ENCODE peak calls at places on chromosomes 1 and 21, in six cellular contexts. T is transverse colon, A is spleen, Q is sigmoid colon, J is body of pancreas, G is NB4. I is an unnamed sample.

GRCh38 chr1:62912028-62912638 is 128.2 kb downstream of the ATG4C start:
- DNase-seq in J (no peak), T (no peak), Q (no peak), A (no peak), G (peak), I (no peak)

GRCh38 chr21:44418108-44418875 is 37.0 kb upstream of the LRRC3 start:
- DNase-seq in Q (peak), A (peak), J (peak), G (no peak), T (no peak), I (no peak)

GRCh38 chr1:5898266-5898665 is 94.0 kb downstream of the NPHP4 start:
- DNase-seq in Q (no peak), T (no peak), A (peak), G (no peak), J (no peak), I (no peak)

GRCh38 chr1:203338335-203339036 is 12.4 kb downstream of the FMOD start:
- DNase-seq in G (peak), A (peak), T (peak), Q (peak), J (peak), I (peak)

GRCh38 chr1:88648706-88649105 is 35.4 kb upstream of the PKN2 start:
- DNase-seq in T (no peak), A (no peak), G (no peak), J (no peak), Q (no peak), I (no peak)

GRCh38 chr1:220810179-220810653 is 23.5 kb downstream of the MTARC1 start:
- DNase-seq in G (peak), Q (peak), J (peak), T (peak), A (peak), I (peak)

GRCh38 chr1:235019456-235019855 is 109.2 kb downstream of the TOMM20 start:
- DNase-seq in G (no peak), T (no peak), A (no peak), J (no peak), Q (peak), I (no peak)

GRCh38 chr1:15354580-15354965 is 55.1 kb upstream of the EFHD2 start:
- DNase-seq in A (no peak), J (no peak), T (no peak), Q (no peak), G (no peak), I (no peak)

GRCh38 chr1:220696863-220697231 is 6.7 kb downstream of the C1orf115 start:
- DNase-seq in Q (no peak), T (no peak), A (no peak), G (no peak), J (no peak), I (no peak)

GRCh38 chr1:94532077-94532476 is 9.5 kb downstream of the F3 start:
- DNase-seq in Q (no peak), G (no peak), T (no peak), A (no peak), J (no peak), I (no peak)

GRCh38 chr1:95728841-95729240 is 494.8 kb downstream of the RWDD3 start:
- DNase-seq in G (no peak), J (no peak), T (no peak), A (no peak), Q (no peak), I (no peak)

GRCh38 chr21:25607812-25608737 is 794 bp upstream of the MRPL39 start:
- DNase-seq in G (peak), Q (peak), A (peak), T (peak), J (peak), I (peak)

GRCh38 chr1:233518344-233518743 is 95.6 kb upstream of the KCNK1 start:
- DNase-seq in T (peak), J (peak), Q (no peak), G (peak), A (no peak), I (peak)

GRCh38 chr1:241356519-241357365 is at the start of gene RGS7:
- DNase-seq in Q (peak), A (peak), G (no peak), J (peak), T (peak), I (peak)

GRCh38 chr21:36610201-36610600 is 88.7 kb upstream of the SIM2 start:
- DNase-seq in Q (no peak), J (no peak), A (no peak), G (no peak), T (no peak), I (no peak)

GRCh38 chr1:211527888-211528287 is 35.9 kb upstream of the RD3 start:
- DNase-seq in A (no peak), Q (no peak), J (no peak), T (no peak), G (no peak), I (no peak)

GRCh38 chr1:113940365-113941244 is 11.5 kb downstream of the HIPK1 start:
- DNase-seq in T (peak), A (no peak), J (no peak), Q (no peak), G (peak), I (no peak)

GRCh38 chr1:164823486-164824279 is 264.7 kb downstream of the PBX1 start:
- DNase-seq in J (no peak), G (no peak), T (peak), Q (peak), A (no peak), I (no peak)

GRCh38 chr1:169959696-169960095 is 66.0 kb upstream of the SCYL3 start:
- DNase-seq in Q (no peak), T (no peak), G (no peak), J (no peak), A (no peak), I (no peak)

GRCh38 chr1:39204441-39205081 is at the start of gene MACF1:
- DNase-seq in A (no peak), Q (peak), T (peak), G (peak), J (no peak), I (peak)

GRCh38 chr1:182299728-182300581 is 91.6 kb downstream of the GLUL start:
- DNase-seq in G (peak), T (peak), J (peak), A (peak), Q (peak), I (peak)

GRCh38 chr1:116335847-116336246 is 37.2 kb upstream of the ATP1A1 start:
- DNase-seq in G (no peak), A (no peak), T (peak), J (no peak), Q (no peak), I (no peak)

GRCh38 chr1:225777583-225778411 is at the start of gene SRP9:
- DNase-seq in T (peak), A (peak), G (peak), J (peak), Q (peak), I (peak)

GRCh38 chr1:117541003-117541402 is 64.8 kb upstream of the TENT5C start:
- DNase-seq in T (no peak), G (peak), A (no peak), J (peak), Q (no peak), I (no peak)

GRCh38 chr1:40162791-40163441 is 1.7 kb downstream of the RLF start:
- DNase-seq in J (no peak), T (no peak), A (no peak), Q (no peak), G (no peak), I (no peak)

GRCh38 chr1:109361649-109362048 is 36.1 kb downstream of the SORT1 start:
- DNase-seq in T (no peak), J (no peak), G (no peak), Q (no peak), A (no peak), I (no peak)

GRCh38 chr1:1928231-1929101 is 9.4 kb upstream of the TMEM52 start:
- DNase-seq in A (peak), G (no peak), Q (no peak), J (peak), T (peak), I (no peak)

GRCh38 chr1:1926886-1927660 is 8.0 kb upstream of the TMEM52 start:
- DNase-seq in Q (no peak), J (no peak), G (no peak), A (peak), T (peak), I (no peak)

GRCh38 chr1:1929102-1929638 is 10.1 kb upstream of the TMEM52 start:
- DNase-seq in A (no peak), J (no peak), G (no peak), T (no peak), Q (no peak), I (no peak)

GRCh38 chr1:1927751-1928150 is 8.7 kb upstream of the TMEM52 start:
- DNase-seq in J (peak), A (peak), T (peak), G (no peak), Q (no peak), I (no peak)

DNA sequence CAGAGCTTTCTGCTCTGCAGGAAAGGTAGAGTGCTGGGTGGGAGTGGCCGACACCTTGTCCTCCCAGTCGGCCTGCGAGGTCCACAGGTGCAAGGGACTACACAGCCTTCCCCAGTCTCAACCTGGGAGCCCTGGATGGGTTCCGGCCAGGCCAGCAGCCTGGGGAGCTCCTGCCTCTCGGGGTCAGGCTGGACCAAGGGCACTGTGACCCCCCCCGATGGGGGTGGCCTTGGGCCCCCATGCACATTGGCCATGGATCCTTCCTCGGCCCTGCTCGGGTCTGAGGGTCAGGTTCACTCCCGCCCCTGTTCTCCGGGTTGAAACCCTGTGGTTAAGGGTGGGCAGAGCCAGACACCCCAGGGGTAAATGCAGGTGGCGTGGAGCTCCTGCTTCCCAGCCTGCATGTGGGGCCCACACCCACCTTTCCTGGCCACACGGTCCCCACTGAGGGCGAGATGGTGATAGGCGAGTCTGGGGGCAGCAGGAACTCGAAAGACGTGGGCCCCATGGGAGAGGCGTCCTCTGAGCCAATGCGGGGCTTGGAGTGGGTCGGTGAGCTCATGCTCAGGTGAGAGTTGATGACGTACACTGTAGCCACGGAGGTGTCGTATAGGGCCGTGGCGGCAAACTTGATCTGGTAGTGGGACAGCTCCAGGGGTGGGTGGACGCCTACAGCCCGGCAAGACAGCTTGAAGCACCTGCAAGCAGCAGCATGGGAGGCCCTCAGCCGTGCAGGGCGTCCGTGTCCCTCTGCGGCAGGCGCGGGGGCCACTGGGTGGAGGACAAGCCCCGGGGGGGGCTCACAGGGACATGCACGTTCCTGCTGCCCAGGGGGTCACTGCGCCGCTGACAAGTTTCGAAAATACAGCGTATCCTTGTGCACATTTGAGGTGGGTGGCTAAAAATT is 10.8 kb upstream of the TMEM52 start:
- DNase-seq in T (peak), Q (no peak), J (no peak), A (peak), G (no peak), I (no peak)
- TF ChIP-seq POLR2A in T (no peak), Q (no peak), J (no peak), A (no peak), G (no peak), I (no peak)

GRCh38 chr1:247576514-247576913 is 11.6 kb upstream of the OR2G2 start:
- DNase-seq in J (no peak), G (peak), A (no peak), Q (no peak), T (no peak), I (no peak)

GRCh38 chr1:247574236-247574635 is 13.9 kb upstream of the OR2G2 start:
- DNase-seq in G (no peak), A (no peak), Q (no peak), T (no peak), J (no peak), I (no peak)

GRCh38 chr1:247578946-247579460 is 9.2 kb upstream of the OR2G2 start:
- DNase-seq in J (no peak), G (no peak), T (no peak), A (no peak), Q (no peak), I (no peak)

DNA sequence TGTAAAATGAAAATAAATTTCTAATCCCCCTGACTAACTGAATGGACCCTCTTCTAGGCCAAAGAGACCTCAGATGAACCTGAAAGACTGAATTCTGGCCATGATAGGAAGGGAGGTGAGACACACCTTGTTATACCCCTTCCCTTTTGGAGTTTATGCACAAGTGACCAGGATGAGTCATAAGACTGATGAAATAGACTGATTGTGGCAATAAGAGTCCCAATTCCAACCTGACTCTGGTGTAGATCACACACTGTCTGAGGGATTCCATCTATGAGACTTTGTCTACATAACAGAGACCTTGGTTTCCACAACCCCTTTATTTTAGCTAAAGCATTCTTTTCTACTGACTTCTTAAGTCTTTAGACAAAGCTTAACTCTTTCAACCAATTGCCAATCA is 13.5 kb upstream of the OR2G2 start:
- DNase-seq in J (no peak), A (no peak), G (peak), T (no peak), Q (no peak), I (no peak)
- TF ChIP-seq CTCF in J (no peak), A (no peak), G (no peak), T (no peak), Q (no peak), I (no peak)

GRCh38 chr21:46153259-46154154 is 1.9 kb downstream of the FTCD start:
- DNase-seq in G (peak), A (peak), J (peak), Q (peak), T (peak), I (peak)
- TF ChIP-seq POLR2A in G (no peak), A (no peak), J (no peak), Q (no peak), T (no peak), I (no peak)

GRCh38 chr1:16922466-16922865 is 735 bp downstream of the CROCC start:
- DNase-seq in Q (no peak), A (peak), T (no peak), J (no peak), G (no peak), I (no peak)

GRCh38 chr1:16920951-16921350 is 780 bp upstream of the CROCC start:
- DNase-seq in Q (no peak), J (no peak), A (peak), T (no peak), G (no peak), I (no peak)

GRCh38 chr1:16922885-16923431 is 1.2 kb downstream of the CROCC start:
- DNase-seq in T (no peak), A (peak), G (peak), J (peak), Q (no peak), I (no peak)

GRCh38 chr1:16924216-16924918 is 2.6 kb downstream of the CROCC start:
- DNase-seq in G (no peak), A (no peak), T (no peak), J (no peak), Q (peak), I (no peak)

DNA sequence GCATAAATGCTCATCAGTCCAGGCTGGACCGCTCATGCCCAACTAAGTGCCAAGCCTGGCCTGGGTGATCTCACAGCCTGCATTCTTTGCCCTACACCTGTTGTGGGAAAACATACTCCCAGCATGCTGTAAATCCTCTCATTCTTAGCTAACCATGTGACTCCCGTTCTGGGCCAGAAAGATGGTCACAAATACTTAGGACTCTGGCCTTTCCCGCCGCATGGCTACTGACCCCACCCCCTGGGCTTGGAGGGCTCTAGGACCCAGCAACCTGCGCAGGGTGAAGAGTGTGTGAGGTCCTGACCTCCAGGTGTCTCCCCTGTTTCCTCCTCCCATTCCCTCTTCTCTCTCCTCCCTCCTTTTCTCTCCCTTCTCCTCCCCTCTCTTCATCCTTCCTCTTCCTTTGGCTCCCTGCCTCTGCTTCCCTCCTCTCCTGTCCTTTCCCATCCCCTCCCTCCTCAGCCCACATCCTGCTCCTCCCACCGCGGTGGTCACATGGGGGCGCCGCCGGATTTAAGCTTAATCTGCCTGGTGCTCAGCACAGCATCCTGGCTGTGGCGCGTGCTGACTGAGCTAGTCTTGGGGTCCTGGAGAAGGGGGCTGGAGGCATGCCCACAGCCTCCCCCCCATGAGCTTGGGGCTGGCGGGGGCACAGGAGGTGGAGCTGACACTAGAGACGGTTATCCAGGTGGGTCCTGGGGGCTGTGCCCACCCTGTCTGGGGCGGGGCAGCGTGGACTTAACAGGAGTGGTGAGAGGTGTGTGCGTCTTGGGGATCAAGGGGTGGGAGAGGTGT is at the start of gene CROCC:
- DNase-seq in A (peak), Q (peak), T (no peak), G (peak), J (peak), I (no peak)
- TF ChIP-seq CTCF in A (no peak), Q (no peak), T (no peak), G (peak), J (no peak), I (no peak)

GRCh38 chr1:153728305-153729066 is 636 bp downstream of the INTS3 start:
- DNase-seq in G (peak), A (peak), J (peak), T (peak), Q (peak), I (peak)

GRCh38 chr1:153723687-153724086 is 4.2 kb upstream of the INTS3 start:
- DNase-seq in A (no peak), G (no peak), Q (no peak), J (no peak), T (no peak), I (no peak)

GRCh38 chr1:153730468-153730988 is 2.7 kb downstream of the INTS3 start:
- DNase-seq in T (no peak), A (no peak), J (no peak), Q (no peak), G (no peak), I (no peak)

DNA sequence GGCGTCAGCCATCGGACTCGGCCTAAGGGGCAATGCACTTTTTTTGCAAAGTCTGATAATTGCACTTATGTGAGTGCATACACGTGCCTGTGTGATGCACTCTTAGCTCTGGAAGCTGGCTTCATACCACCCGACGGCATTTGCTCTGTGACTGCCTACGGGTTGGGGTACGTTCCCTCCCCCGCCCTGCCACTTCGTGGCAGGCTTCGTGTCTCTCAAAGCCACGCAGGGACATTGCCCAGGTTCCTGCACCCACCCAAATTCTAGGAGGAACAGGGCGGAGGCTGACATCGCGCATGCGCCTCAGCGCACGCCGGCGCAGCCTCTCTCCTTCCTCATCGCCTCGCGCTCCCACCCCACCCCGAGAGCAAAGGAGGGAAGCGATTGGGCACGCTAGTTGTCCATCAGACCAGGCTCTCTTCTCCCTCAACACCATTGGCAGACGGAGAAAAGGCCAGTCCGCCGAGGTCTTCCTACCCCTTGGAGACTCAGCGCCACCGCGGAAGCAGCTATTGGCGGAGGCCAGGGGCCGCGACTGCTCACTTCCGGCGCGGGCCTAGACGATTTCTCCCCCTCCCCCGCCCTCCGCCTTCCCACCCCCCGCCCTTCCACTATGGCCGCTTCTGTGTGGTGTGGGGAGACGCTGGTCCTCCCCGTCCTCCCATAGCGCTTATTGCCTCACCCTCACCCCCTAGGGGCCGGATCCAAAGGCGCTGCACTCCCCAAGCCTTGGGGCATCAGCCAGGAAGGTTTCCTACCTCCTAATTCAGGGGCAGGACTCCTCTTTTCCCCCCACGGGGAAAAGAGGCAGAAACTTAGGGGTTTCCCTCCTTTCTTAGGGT is at the start of gene INTS3:
- DNase-seq in T (peak), Q (peak), A (peak), G (peak), J (peak), I (peak)
- TF ChIP-seq POLR2A in T (peak), Q (peak), A (peak), G (peak), J (peak), I (peak)

I was measured in testis.